ENCODE peak calls at places on chromosomes 6 and 20, in eight cellular contexts. R is fibroblast of lung, P is testis, O is HL-60, Z is esophagus squamous epithelium, Y is sigmoid colon, M is cardiac muscle cell, F is caudate nucleus. G is an unnamed sample.
A peak's percentile ranks its signal among the peaks of the same experiment; 100 is the strongest.

GRCh38 chr20:43955244-43956191 is 40.9 kb downstream of the TOX2 start:
- DNase-seq in M (peak; percentile 84), P (no peak), O (peak; percentile 60), Y (no peak), R (peak; percentile 94), F (no peak), Z (no peak), G (peak; percentile 28)

GRCh38 chr6:30127238-30128093 is 8.5 kb upstream of the TRIM40 start:
- DNase-seq in P (peak; percentile 32), Y (no peak), F (no peak), M (peak; percentile 6), R (no peak), O (no peak), Z (no peak), G (no peak)

GRCh38 chr20:12455152-12455551 is 537.5 kb downstream of the BTBD3 start:
- DNase-seq in Y (no peak), M (no peak), P (no peak), Z (no peak), R (no peak), F (no peak), O (no peak), G (no peak)

GRCh38 chr6:109515781-109516409 is 32.9 kb upstream of the ZBTB24 start:
- DNase-seq in R (peak; percentile 6), F (no peak), Z (no peak), M (no peak), O (no peak), P (no peak), Y (no peak), G (no peak)

GRCh38 chr6:116221067-116221466 is 32.8 kb downstream of the TSPYL4 start:
- DNase-seq in F (no peak), O (no peak), R (no peak), Y (no peak), Z (no peak), P (no peak), M (peak; percentile 55), G (no peak)

GRCh38 chr6:102662851-102663250 is 1269.3 kb downstream of the GRIK2 start:
- DNase-seq in R (peak; percentile 3), M (no peak), Z (no peak), Y (no peak), O (no peak), F (no peak), P (no peak), G (no peak)

GRCh38 chr6:130018830-130019795 is 732 bp downstream of the L3MBTL3 start:
- DNase-seq in Z (no peak), R (peak; percentile 40), Y (peak; percentile 66), P (peak; percentile 49), M (peak; percentile 51), F (peak; percentile 1), O (peak; percentile 29), G (peak; percentile 14)

GRCh38 chr6:116973992-116974391 is 97.0 kb downstream of the RFX6 start:
- DNase-seq in O (no peak), P (no peak), Y (no peak), R (no peak), Z (no peak), M (no peak), F (no peak), G (no peak)

GRCh38 chr6:168533428-168533827 is 92.4 kb downstream of the SMOC2 start:
- DNase-seq in O (no peak), F (no peak), Z (no peak), M (no peak), R (no peak), Y (no peak), P (peak; percentile 70), G (no peak)

GRCh38 chr20:32743237-32744112 is at the start of gene COMMD7:
- DNase-seq in Z (no peak), O (peak; percentile 61), Y (peak; percentile 80), P (peak; percentile 72), R (peak; percentile 51), F (no peak), M (peak; percentile 66), G (peak; percentile 29)

GRCh38 chr6:108653864-108654402 is 93.2 kb downstream of the FOXO3 start:
- DNase-seq in Y (peak; percentile 85), F (no peak), O (no peak), P (peak; percentile 72), M (peak; percentile 84), R (peak; percentile 60), Z (no peak), G (no peak)

GRCh38 chr6:14622135-14622534 is 504.6 kb downstream of the CD83 start:
- DNase-seq in F (no peak), O (no peak), R (peak; percentile 5), Z (no peak), Y (no peak), M (no peak), P (no peak), G (no peak)

GRCh38 chr6:107113460-107114212 is 1.7 kb downstream of the BEND3 start:
- DNase-seq in O (no peak), Z (no peak), F (no peak), P (peak; percentile 38), Y (peak; percentile 48), R (no peak), M (no peak), G (no peak)

GRCh38 chr6:22884441-22884840 is 315.1 kb downstream of the HDGFL1 start:
- DNase-seq in Z (no peak), R (no peak), F (no peak), P (no peak), O (no peak), M (no peak), Y (no peak), G (no peak)

GRCh38 chr6:146551545-146551944 is 7.9 kb downstream of the RAB32 start:
- DNase-seq in P (no peak), F (no peak), Z (no peak), Y (no peak), M (no peak), R (peak; percentile 75), O (no peak), G (no peak)

GRCh38 chr6:56902551-56903464 is 52.1 kb upstream of the BEND6 start:
- DNase-seq in M (peak; percentile 85), Y (no peak), P (peak; percentile 32), Z (no peak), R (peak; percentile 79), F (no peak), O (no peak), G (no peak)

GRCh38 chr20:56995157-56995556 is 271.3 kb downstream of the BMP7 start:
- DNase-seq in M (no peak), Y (no peak), O (no peak), Z (no peak), R (no peak), P (no peak), F (no peak), G (no peak)

GRCh38 chr20:53922901-53923314 is 147.5 kb downstream of the BCAS1 start:
- DNase-seq in P (no peak), M (peak; percentile 52), O (peak; percentile 84), F (no peak), R (no peak), Y (no peak), Z (no peak), G (no peak)

GRCh38 chr6:153568601-153569000 is 437.5 kb upstream of the RGS17 start:
- DNase-seq in R (peak; percentile 41), Z (no peak), F (no peak), P (no peak), M (peak; percentile 40), O (no peak), Y (no peak), G (no peak)

GRCh38 chr20:6756961-6757595 is 10.4 kb upstream of the BMP2 start:
- DNase-seq in F (no peak), Y (no peak), O (no peak), Z (no peak), M (no peak), P (no peak), R (no peak), G (no peak)

GRCh38 chr6:28323813-28324424 is 12.0 kb downstream of the ZSCAN31 start:
- DNase-seq in M (no peak), F (no peak), P (no peak), O (no peak), Z (no peak), Y (no peak), R (no peak), G (no peak)

DNA sequence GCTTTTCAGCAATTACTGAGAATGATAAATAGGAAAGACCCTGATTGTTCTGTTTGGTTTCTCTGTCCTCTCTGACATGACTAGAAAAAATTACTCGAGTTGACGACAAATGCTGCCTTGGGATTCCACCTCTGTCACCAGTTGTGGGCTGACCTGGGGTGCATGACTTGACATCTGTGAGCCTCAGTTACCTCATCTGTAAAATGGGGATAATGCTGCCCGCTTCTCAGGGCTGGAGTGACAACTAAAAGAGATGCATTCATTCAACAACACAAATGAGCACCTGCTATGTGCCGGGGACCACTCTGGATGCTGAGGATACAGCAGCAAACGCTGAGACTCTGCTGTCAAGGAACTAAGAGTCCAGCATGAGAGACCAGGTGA is 94.8 kb downstream of the NFATC2 start:
- DNase-seq in O (no peak), P (no peak), Z (no peak), Y (no peak), R (no peak), M (no peak), F (no peak), G (no peak)
- H3K27ac ChIP-seq in O (no peak overlapping the region), P (no peak overlapping the region), Z (peak overlapping the region; percentile 46), Y (peak overlapping the region; percentile 64), R (peak overlapping the region; percentile 68), M (peak overlapping the region; percentile 91), F (no peak overlapping the region), G (no peak overlapping the region)

DNA sequence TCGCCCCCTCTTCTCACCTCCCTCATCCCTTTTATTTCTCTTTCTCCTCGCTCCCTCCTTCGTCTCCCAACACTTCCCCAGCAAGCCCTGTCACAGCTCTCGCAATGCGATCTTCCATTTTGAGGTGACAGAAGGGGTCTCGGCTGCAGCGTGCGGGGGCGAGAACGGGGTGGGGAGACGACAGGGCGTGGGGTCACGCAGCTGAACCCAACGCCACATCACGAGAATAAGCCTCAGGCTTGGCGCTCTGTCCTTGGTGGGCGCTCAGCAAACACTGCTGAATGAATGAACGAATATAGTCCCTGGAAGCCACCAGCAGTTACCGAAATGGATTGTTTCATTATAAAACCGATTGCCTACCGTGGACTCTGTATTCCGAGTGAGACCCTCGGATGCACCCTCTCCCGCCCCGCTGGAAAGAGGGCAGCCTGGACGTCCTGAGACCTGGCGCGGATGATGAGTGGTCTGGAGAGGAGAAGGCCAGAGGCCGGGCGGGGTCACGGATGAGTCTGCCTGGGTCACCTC is 3.9 kb downstream of the NRN1 start:
- DNase-seq in R (no peak), M (no peak), F (no peak), Y (no peak), O (no peak), P (no peak), Z (no peak), G (no peak)
- H3K27ac ChIP-seq in R (no peak overlapping the region), M (no peak overlapping the region), F (no peak overlapping the region), Y (no peak overlapping the region), O (no peak overlapping the region), P (no peak overlapping the region), Z (peak overlapping the region; percentile 51), G (no peak overlapping the region)

GRCh38 chr6:44041461-44042260 is 85.6 kb downstream of the MRPL14 start:
- DNase-seq in M (peak; percentile 96), Y (peak; percentile 77), O (no peak), Z (no peak), R (peak; percentile 96), F (peak; percentile 81), P (no peak), G (no peak)
- H3K27ac ChIP-seq in M (peak overlapping the region; percentile 39), Y (peak overlapping the region; percentile 75), O (no peak overlapping the region), Z (peak overlapping the region; percentile 45), R (peak overlapping the region; percentile 86), F (peak overlapping the region; percentile 76), P (no peak overlapping the region), G (no peak overlapping the region)

DNA sequence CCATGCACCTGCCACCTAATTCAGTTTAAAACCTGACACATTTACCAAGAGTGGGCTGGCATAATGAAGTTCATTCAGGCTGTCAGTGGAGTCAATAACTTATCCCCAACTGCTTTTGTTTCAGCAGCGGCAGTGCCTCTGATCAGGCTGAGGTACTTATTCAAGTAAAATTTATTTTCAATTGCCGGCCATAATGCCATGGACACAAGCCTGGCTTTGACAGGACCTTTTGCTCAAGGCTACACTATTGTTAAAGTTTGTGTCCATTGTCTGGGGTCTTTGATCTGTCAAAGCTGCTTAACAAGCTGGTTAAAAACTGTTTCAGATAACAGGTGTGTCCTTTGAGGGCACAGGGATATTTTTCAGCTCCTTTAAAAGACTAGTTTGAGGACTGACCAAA is 20.5 kb downstream of the OLIG3 start:
- DNase-seq in Y (no peak), Z (no peak), P (no peak), O (no peak), F (no peak), M (no peak), R (no peak), G (no peak)
- H3K27ac ChIP-seq in Y (no peak overlapping the region), Z (no peak overlapping the region), P (no peak overlapping the region), O (no peak overlapping the region), F (no peak overlapping the region), M (no peak overlapping the region), R (no peak overlapping the region), G (no peak overlapping the region)